ENCODE peak calls at places on chromosomes 12 and 14, in six cellular contexts. I is activated gamma-delta T cell treated with Interleukin-2 at 50 U/mL for 16 hours, E is AML-193, M is C1 segment of cervical spinal cord, C is mesendoderm, A is T-helper 17 cell. G is an unnamed sample.

GRCh38 chr14:60249321-60250251 is 565 bp downstream of the PPM1A start:
- DNase-seq in E (peak; percentile 50), M (peak; percentile 75), C (peak; percentile 89), A (peak; percentile 59), I (peak; percentile 52), G (peak; percentile 60)

GRCh38 chr12:53793221-53793620 is 41.4 kb upstream of the CISTR start:
- DNase-seq in I (no peak), C (no peak), A (no peak), E (no peak), M (no peak), G (no peak)

GRCh38 chr12:26648584-26648983 is 184.4 kb downstream of the ITPR2 start:
- DNase-seq in E (no peak), I (no peak), C (no peak), M (no peak), A (no peak), G (no peak)

GRCh38 chr12:51893786-51894185 is 5.9 kb downstream of the ANKRD33 start:
- DNase-seq in C (no peak), E (no peak), M (no peak), I (no peak), A (no peak), G (no peak)

GRCh38 chr12:69091447-69092022 is 147.8 kb upstream of the CPSF6 start:
- DNase-seq in I (no peak), M (no peak), C (no peak), E (no peak), A (no peak), G (no peak)

GRCh38 chr12:2691001-2691339 is 103.8 kb upstream of the FKBP4 start:
- DNase-seq in A (peak; percentile 24), M (no peak), I (peak; percentile 58), E (peak; percentile 68), C (peak; percentile 71), G (no peak)

GRCh38 chr14:105838591-105839424 is 312.4 kb downstream of the TMEM121 start:
- DNase-seq in C (no peak), I (no peak), E (no peak), A (no peak), M (no peak), G (peak; percentile 8)

GRCh38 chr14:106848330-106849121 is 1322.1 kb downstream of the TMEM121 start:
- DNase-seq in M (no peak), A (no peak), I (no peak), C (no peak), E (no peak), G (peak; percentile 64)